ENCODE peak calls at places on chromosomes 2 and 18, in four cellular contexts. Q, N, M and Z are unnamed samples.
A peak's percentile ranks its signal among the peaks of the same experiment; 100 is the strongest.

GRCh38 chr18:64017870-64018269 is 48.0 kb downstream of the SERPINB8 start:
- DNase-seq in N (no peak), M (peak; percentile 45), Q (peak; percentile 39), Z (no peak)

GRCh38 chr2:82344670-82345069 is 2040.1 kb upstream of the LRRTM1 start:
- DNase-seq in M (peak; percentile 54), N (no peak), Q (no peak), Z (no peak)

GRCh38 chr18:74806700-74807416 is 209.2 kb downstream of the ZNF407 start:
- DNase-seq in Q (peak; percentile 75), N (no peak), M (no peak), Z (no peak)

GRCh38 chr18:44742741-44743311 is 62.1 kb downstream of the SETBP1 start:
- DNase-seq in Q (peak; percentile 83), M (peak; percentile 31), N (no peak), Z (peak; percentile 67)

GRCh38 chr2:36918307-36918706 is 48.0 kb downstream of the STRN start:
- DNase-seq in M (no peak), Q (peak; percentile 38), N (no peak), Z (no peak)

GRCh38 chr18:45248240-45248903 is 366.9 kb upstream of the SLC14A2 start:
- DNase-seq in N (no peak), Q (peak; percentile 83), M (no peak), Z (no peak)

GRCh38 chr2:22628183-22628582 is 756.8 kb upstream of the KLHL29 start:
- DNase-seq in N (no peak), Q (no peak), M (no peak), Z (no peak)

GRCh38 chr18:46474487-46475366 is 182.3 kb downstream of the LOXHD1 start:
- DNase-seq in Q (no peak), N (no peak), M (no peak), Z (no peak)

GRCh38 chr2:102103992-102104871 is 38.3 kb upstream of the IL1R1 start:
- DNase-seq in Q (peak; percentile 93), M (no peak), N (no peak), Z (peak; percentile 60)

GRCh38 chr2:239548491-239548890 is 147.7 kb upstream of the HDAC4 start:
- DNase-seq in M (no peak), Q (no peak), N (no peak), Z (no peak)

GRCh38 chr18:79802298-79802697 is 4.6 kb downstream of the KCNG2 start:
- DNase-seq in Q (no peak), N (no peak), M (no peak), Z (no peak)

GRCh38 chr18:51164327-51165290 is 32.9 kb downstream of the MEX3C start:
- DNase-seq in N (no peak), Q (no peak), M (peak; percentile 29), Z (no peak)

GRCh38 chr2:50591642-50592041 is 440.3 kb downstream of the NRXN1 start:
- DNase-seq in N (no peak), Q (no peak), M (no peak), Z (peak; percentile 32)

GRCh38 chr2:168643979-168644378 is 158.5 kb upstream of the NOSTRIN start:
- DNase-seq in M (no peak), Q (peak; percentile 65), N (no peak), Z (no peak)

GRCh38 chr2:57720728-57721627 is 325.6 kb upstream of the VRK2 start:
- DNase-seq in Q (peak; percentile 59), N (no peak), M (peak; percentile 77), Z (no peak)

GRCh38 chr2:42928692-42929576 is 136.6 kb upstream of the HAAO start:
- DNase-seq in N (no peak), Q (peak; percentile 43), M (peak; percentile 76), Z (no peak)

GRCh38 chr2:170712653-170713279 is 2.4 kb upstream of the SP5 start:
- DNase-seq in M (peak; percentile 51), N (no peak), Q (no peak), Z (no peak)
- H3K27me3 ChIP-seq in M (peaks cover 100% of the 10 kb centered on the region), N (peaks cover 40% of the 10 kb centered on the region), Q (peaks cover 65% of the 10 kb centered on the region), Z (peaks cover 94% of the 10 kb centered on the region)

GRCh38 chr18:32488078-32488477 is 17.4 kb upstream of the GAREM1 start:
- DNase-seq in Q (no peak), N (no peak), M (no peak), Z (no peak)
- H3K27ac ChIP-seq in Q (no peak overlapping the region), N (no peak overlapping the region), M (no peak overlapping the region), Z (no peak overlapping the region)

GRCh38 chr2:236157366-236157765 is 10.8 kb downstream of the GBX2 start:
- DNase-seq in Q (no peak), N (no peak), M (no peak), Z (no peak)
- H3K27me3 ChIP-seq in Q (peaks cover 17% of the 10 kb centered on the region), N (peaks cover 8% of the 10 kb centered on the region), M (peaks cover 100% of the 10 kb centered on the region), Z (peaks cover 72% of the 10 kb centered on the region)

GRCh38 chr2:80748576-80748975 is 444.0 kb upstream of the LRRTM1 start:
- DNase-seq in Q (no peak), N (no peak), M (no peak), Z (no peak)
- H3K27ac ChIP-seq in Q (no peak overlapping the region), N (no peak overlapping the region), M (no peak overlapping the region), Z (no peak overlapping the region)

GRCh38 chr18:21242141-21243040 is at the start of gene GREB1L:
- DNase-seq in Q (peak; percentile 21), N (no peak), M (peak; percentile 93), Z (peak; percentile 42)

GRCh38 chr18:21243041-21243431 is 1.0 kb downstream of the GREB1L start:
- DNase-seq in Q (peak; percentile 3), M (peak; percentile 42), N (no peak), Z (peak; percentile 4)

DNA sequence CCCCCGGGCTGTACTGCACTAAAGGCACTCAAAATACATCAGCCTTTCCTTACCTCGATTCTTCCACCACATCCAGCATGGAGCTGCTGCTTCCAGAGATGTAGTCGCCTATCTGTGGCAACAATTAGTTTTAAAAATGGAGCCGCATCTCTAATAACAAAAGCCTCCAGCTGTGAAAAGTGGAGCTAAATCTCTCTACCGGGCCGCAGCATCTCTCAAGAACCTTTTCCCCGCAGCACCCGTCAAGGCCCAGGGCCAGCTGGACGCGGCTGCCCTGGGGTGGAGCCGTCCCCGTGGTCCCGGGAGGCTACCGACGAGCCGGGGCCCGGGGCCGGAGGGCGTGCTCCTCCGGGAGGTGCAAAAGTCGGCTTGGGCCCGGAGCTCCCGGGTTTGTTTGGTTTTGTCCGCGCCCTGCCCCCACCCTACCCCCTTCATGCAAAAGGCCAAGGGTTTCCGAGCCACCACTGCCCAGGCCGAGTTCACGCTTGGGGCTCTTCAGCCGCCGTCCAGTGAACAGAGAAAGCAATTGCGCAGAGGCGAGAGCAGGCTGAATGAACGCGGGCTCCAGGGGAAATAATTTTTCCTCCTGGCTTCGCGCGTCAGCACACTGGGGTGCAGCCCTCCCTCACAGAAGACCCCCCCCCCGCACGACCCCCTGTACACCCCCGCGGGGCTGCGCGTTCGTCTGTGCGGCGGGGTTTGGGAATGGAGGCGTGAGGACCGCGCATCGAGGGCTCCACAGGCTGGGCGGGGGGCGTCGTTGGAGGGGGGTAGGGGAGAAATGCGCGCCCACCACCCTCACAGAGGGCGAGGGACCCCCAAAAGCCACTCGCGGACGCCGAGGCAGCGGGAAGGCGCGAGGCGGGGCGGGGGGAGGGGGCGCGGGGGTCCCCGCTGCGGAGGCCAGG is 554 bp upstream of the GREB1L start:
- DNase-seq in Q (no peak), M (peak; percentile 78), N (no peak), Z (peak; percentile 31)
- H3K27me3 ChIP-seq in Q (peaks cover 31% of the 10 kb centered on the region), M (no peaks in the 10 kb centered on the region), N (no peaks in the 10 kb centered on the region), Z (peaks cover 67% of the 10 kb centered on the region)

DNA sequence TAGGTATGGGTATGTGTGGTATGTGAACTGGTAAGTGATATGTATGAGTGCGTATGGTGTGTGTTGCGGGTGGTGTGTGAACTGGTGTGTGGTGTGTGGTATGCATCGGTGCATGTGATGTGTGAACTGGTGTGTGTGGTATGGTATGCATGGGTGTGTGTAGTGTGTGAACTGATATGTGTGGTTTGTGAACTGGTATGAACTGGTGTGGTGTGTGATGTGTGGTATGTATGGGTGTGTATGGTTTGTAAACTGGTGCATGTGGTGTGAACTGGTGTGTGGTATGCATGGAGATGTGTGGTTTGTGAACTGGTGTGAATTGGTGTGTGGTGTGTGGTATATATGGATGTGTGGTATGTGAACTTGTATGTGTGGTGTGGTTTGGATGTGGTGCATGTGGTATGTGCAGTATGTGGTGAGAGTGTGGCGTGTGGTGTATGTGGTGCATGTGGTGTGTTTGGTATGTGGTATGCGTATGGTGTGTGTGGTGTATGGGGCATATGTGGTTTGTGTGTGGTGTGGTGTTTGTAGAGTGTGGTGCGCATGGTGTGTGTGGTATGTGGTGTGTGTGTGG is 208.9 kb upstream of the TNP1 start:
- DNase-seq in N (no peak), M (no peak), Q (no peak), Z (no peak)
- H3K27ac ChIP-seq in N (no peak overlapping the region), M (no peak overlapping the region), Q (no peak overlapping the region), Z (no peak overlapping the region)

GRCh38 chr2:119010336-119010735 is 68.3 kb downstream of the MARCO start:
- DNase-seq in N (no peak), M (no peak), Q (no peak), Z (no peak)
- H3K27me3 ChIP-seq in N (peaks cover 7% of the 10 kb centered on the region), M (peaks cover 36% of the 10 kb centered on the region), Q (no peaks in the 10 kb centered on the region), Z (peaks cover 42% of the 10 kb centered on the region)

GRCh38 chr18:26940744-26941398 is 75.4 kb upstream of the AQP4 start:
- DNase-seq in M (no peak), Q (no peak), N (no peak), Z (peak; percentile 8)
- H3K27ac ChIP-seq in M (no peak overlapping the region), Q (no peak overlapping the region), N (no peak overlapping the region), Z (no peak overlapping the region)

DNA sequence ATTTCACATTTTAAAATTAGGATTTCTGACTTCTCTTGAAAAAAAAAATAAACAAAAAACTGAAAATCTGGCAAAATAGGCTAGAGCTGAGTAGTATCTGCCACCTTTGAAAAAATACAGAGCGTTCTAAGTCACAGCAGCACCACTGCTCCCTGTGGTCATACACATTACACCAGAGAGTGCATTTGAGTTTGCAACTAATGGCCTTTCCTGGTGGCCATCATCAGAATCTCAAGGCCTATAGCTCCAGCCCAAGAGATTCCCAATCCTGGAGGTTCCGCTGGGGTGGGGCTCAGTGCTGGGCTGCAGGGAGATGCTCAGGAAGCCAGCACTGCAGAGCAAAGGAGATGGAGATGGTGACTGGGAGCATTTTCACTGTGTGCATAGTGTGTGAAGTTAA is 17.5 kb downstream of the SMYD1 start:
- DNase-seq in M (no peak), Q (no peak), N (no peak), Z (no peak)
- H3K27me3 ChIP-seq in M (no peaks in the 10 kb centered on the region), Q (no peaks in the 10 kb centered on the region), N (no peaks in the 10 kb centered on the region), Z (no peaks in the 10 kb centered on the region)

GRCh38 chr2:217839750-217840107 is 163.1 kb downstream of the TNS1 start:
- DNase-seq in N (no peak), M (no peak), Q (no peak), Z (no peak)

GRCh38 chr2:217842038-217842437 is 160.8 kb downstream of the TNS1 start:
- DNase-seq in Q (no peak), N (no peak), M (no peak), Z (no peak)

GRCh38 chr2:217838409-217838831 is 164.4 kb downstream of the TNS1 start:
- DNase-seq in M (peak; percentile 18), Q (no peak), N (no peak), Z (no peak)

GRCh38 chr2:217839073-217839749 is 163.6 kb downstream of the TNS1 start:
- DNase-seq in N (no peak), Q (peak; percentile 12), M (no peak), Z (no peak)

DNA sequence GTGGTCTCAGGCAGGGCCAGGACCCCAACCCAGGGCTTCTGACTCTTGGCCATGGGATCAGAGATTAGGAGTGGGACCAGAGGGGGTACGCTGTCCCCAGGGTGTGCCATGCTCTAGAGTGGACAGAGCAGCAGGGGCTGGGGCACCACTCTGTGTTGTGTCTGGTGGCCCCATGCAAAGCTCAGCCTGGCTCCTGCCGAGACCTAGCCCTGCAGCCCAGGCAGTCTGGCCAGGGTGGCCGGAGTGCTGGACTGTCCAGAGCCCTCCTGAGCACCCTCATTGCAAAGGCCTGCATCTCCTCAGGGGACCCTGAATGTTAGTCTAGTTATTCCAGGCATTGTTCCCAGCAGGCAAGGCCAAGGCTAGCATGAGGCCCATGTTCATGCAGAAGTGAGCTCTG is 162.3 kb downstream of the TNS1 start:
- DNase-seq in Q (no peak), N (no peak), M (no peak), Z (no peak)
- H3K27ac ChIP-seq in Q (no peak overlapping the region), N (no peak overlapping the region), M (no peak overlapping the region), Z (peak overlapping the region; percentile 71)